ENCODE peak calls at places on chromosomes 3 and 15, in four cellular contexts. One of them, this sample, is unnamed.

GRCh38 chr3:48739617-48739954 is 22.6 kb upstream of the IP6K2 start:
- DNase-seq in IMR-90: no peak
- DNase-seq in neuronal stem cell: no peak
- DNase-seq in trophoblast cell: no peak
- DNase-seq in this sample: no peak

GRCh38 chr3:47443611-47443995 is 32.1 kb downstream of the SCAP start:
- DNase-seq in IMR-90: no peak
- DNase-seq in neuronal stem cell: no peak
- DNase-seq in trophoblast cell: no peak
- DNase-seq in this sample: no peak

GRCh38 chr3:187992609-187993008 is 161.3 kb upstream of the LPP start:
- DNase-seq in IMR-90: no peak
- DNase-seq in neuronal stem cell: no peak
- DNase-seq in trophoblast cell: no peak
- DNase-seq in this sample: no peak

GRCh38 chr3:58609990-58610389 is 32.8 kb upstream of the FAM107A start:
- DNase-seq in IMR-90: no peak
- DNase-seq in neuronal stem cell: no peak
- DNase-seq in trophoblast cell: no peak
- DNase-seq in this sample: no peak

GRCh38 chr3:4757056-4757948 is 221.9 kb upstream of the BHLHE40 start:
- DNase-seq in IMR-90: no peak
- DNase-seq in neuronal stem cell: no peak
- DNase-seq in trophoblast cell: no peak
- DNase-seq in this sample: no peak

GRCh38 chr15:85494035-85494793 is 113.8 kb downstream of the AKAP13 start:
- DNase-seq in IMR-90: peak
- DNase-seq in neuronal stem cell: no peak
- DNase-seq in trophoblast cell: peak
- DNase-seq in this sample: peak

GRCh38 chr3:179069762-179070390 is 1.7 kb downstream of the ZMAT3 start:
- DNase-seq in IMR-90: peak
- DNase-seq in neuronal stem cell: no peak
- DNase-seq in trophoblast cell: no peak
- DNase-seq in this sample: no peak

GRCh38 chr15:38076806-38077205 is 142.4 kb downstream of the TMCO5A start:
- DNase-seq in IMR-90: no peak
- DNase-seq in neuronal stem cell: no peak
- DNase-seq in trophoblast cell: no peak
- DNase-seq in this sample: peak

GRCh38 chr15:101059381-101060341 is 140.5 kb downstream of the LRRK1 start:
- DNase-seq in IMR-90: no peak
- DNase-seq in neuronal stem cell: no peak
- DNase-seq in trophoblast cell: no peak
- DNase-seq in this sample: peak

GRCh38 chr3:25090869-25091453 is 337.1 kb upstream of the RARB start:
- DNase-seq in IMR-90: no peak
- DNase-seq in neuronal stem cell: no peak
- DNase-seq in trophoblast cell: no peak
- DNase-seq in this sample: no peak

GRCh38 chr3:73298243-73299183 is 237.1 kb downstream of the EBLN2 start:
- DNase-seq in IMR-90: no peak
- DNase-seq in neuronal stem cell: no peak
- DNase-seq in trophoblast cell: no peak
- DNase-seq in this sample: no peak

GRCh38 chr3:73296258-73296635 is 234.8 kb downstream of the EBLN2 start:
- DNase-seq in IMR-90: no peak
- DNase-seq in neuronal stem cell: no peak
- DNase-seq in trophoblast cell: no peak
- DNase-seq in this sample: no peak

GRCh38 chr3:73292241-73292640 is 230.8 kb downstream of the EBLN2 start:
- DNase-seq in IMR-90: no peak
- DNase-seq in neuronal stem cell: no peak
- DNase-seq in trophoblast cell: no peak
- DNase-seq in this sample: no peak

GRCh38 chr3:73294532-73294931 is 233.1 kb downstream of the EBLN2 start:
- DNase-seq in IMR-90: no peak
- DNase-seq in neuronal stem cell: no peak
- DNase-seq in trophoblast cell: no peak
- DNase-seq in this sample: peak

GRCh38 chr3:73295511-73296257 is 234.2 kb downstream of the EBLN2 start:
- DNase-seq in IMR-90: no peak
- DNase-seq in neuronal stem cell: no peak
- DNase-seq in trophoblast cell: no peak
- DNase-seq in this sample: no peak
- H4K8ac ChIP-seq in IMR-90: no peak
- H4K8ac ChIP-seq in neuronal stem cell: no peak
- H4K8ac ChIP-seq in trophoblast cell: no peak
- H4K8ac ChIP-seq in this sample: no peak

GRCh38 chr3:134355416-134355815 is 18.8 kb downstream of the AMOTL2 start:
- DNase-seq in IMR-90: no peak
- DNase-seq in neuronal stem cell: no peak
- DNase-seq in trophoblast cell: no peak
- DNase-seq in this sample: no peak
- H4K8ac ChIP-seq in IMR-90: no peak
- H4K8ac ChIP-seq in neuronal stem cell: no peak
- H4K8ac ChIP-seq in trophoblast cell: peak
- H4K8ac ChIP-seq in this sample: no peak

GRCh38 chr3:124759666-124760401 is 29.6 kb downstream of the UMPS start:
- DNase-seq in IMR-90: peak
- DNase-seq in neuronal stem cell: no peak
- DNase-seq in trophoblast cell: no peak
- DNase-seq in this sample: no peak
- H4K8ac ChIP-seq in IMR-90: no peak
- H4K8ac ChIP-seq in neuronal stem cell: peak
- H4K8ac ChIP-seq in trophoblast cell: no peak
- H4K8ac ChIP-seq in this sample: no peak

GRCh38 chr15:29872716-29873115 is 50.4 kb upstream of the TJP1 start:
- DNase-seq in IMR-90: no peak
- DNase-seq in neuronal stem cell: no peak
- DNase-seq in trophoblast cell: no peak
- DNase-seq in this sample: no peak
- H4K8ac ChIP-seq in IMR-90: no peak
- H4K8ac ChIP-seq in neuronal stem cell: no peak
- H4K8ac ChIP-seq in trophoblast cell: no peak
- H4K8ac ChIP-seq in this sample: no peak

DNA sequence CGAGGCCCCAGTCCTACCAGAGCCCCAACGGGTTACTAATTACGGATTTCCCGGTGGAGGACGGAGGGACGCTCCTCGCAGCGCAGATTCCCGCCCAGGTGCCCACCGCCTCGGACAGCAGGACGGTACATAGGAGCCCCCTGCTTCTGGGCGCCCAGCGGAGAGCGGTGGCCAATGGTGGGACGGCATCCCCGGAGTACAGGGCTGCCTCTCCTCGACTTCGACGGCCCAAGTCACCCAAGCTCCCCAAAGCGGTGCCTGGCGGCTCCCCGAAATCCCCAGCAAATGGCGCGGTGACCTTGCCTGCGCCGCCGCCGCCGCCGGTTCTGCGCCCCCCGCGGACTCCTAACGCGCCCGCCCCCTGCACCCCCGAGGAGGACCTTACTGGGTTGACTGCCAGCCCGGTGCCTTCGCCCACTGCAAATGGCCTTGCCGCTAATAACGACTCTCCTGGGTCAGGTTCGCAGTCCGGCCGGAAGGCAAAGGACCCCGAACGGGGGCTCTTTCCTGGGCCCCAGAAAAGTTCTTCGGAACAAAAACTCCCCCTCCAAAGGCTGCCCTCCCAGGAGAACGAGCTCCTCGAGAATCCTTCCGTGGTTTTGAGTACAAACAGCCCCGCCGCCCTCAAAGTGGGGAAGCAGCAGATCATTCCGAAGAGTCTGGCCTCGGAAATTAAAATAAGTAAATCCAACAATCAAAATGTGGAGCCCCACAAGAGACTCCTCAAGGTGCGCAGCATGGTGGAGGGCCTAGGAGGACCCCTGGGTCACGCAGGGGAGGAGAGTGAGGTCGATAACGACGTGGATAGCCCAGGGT is 1.1 kb downstream of the ARHGEF26 start:
- DNase-seq in IMR-90: no peak
- DNase-seq in neuronal stem cell: peak
- DNase-seq in trophoblast cell: no peak
- DNase-seq in this sample: peak
- H4K8ac ChIP-seq in IMR-90: no peak
- H4K8ac ChIP-seq in neuronal stem cell: no peak
- H4K8ac ChIP-seq in trophoblast cell: peak
- H4K8ac ChIP-seq in this sample: no peak

DNA sequence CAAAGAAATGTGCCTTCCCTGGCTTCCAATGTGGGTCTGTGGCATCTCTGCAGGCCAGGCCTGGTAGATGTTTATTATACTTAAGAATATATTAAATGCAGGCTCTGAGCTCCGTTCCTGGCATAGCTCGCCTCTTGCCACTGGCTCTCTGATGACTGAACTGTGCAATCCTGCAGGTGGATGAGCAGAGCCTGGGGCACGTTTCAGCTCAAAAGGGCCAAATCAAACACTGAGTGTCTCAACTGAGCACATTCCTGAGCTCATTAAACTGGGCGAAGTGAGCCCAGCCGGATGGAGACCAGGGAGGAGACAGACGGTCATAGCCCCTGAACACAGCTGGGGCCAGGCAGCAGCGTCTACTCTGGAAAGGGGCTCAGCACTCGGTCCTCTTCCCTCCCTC is 77.6 kb upstream of the ANKRD34C start:
- DNase-seq in IMR-90: no peak
- DNase-seq in neuronal stem cell: no peak
- DNase-seq in trophoblast cell: peak
- DNase-seq in this sample: no peak
- H4K8ac ChIP-seq in IMR-90: no peak
- H4K8ac ChIP-seq in neuronal stem cell: no peak
- H4K8ac ChIP-seq in trophoblast cell: no peak
- H4K8ac ChIP-seq in this sample: no peak

DNA sequence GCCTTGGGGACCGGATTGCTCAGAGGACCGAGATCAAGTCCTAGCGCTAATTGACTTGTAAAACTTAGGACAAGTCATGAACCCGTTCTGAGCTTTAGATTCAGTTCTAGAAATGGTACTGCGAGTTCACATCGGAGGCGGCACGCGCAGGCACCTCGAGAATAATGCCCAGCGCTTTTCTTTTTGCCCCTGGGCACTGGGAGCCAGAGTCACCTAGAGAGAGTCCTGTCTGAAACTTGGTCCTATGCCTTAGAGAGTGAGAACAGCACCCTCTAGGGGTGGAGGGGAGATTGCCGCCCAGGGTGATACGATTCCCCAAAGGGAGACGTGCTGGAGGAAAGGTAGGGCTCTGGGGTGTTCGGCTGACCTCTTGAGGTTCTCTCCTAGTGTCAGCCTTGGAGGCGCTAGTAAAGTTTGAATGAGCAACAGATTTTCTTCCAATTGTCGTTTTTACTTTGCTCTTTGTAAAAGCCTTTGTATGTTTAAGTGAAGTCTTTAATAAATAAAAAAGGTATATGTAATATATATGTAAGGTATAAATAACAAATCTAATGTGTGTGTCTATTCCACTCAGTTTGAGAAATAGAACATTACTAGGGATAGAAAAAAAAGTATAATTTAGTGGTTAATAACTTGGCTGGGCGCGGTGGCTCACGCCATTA is 826 bp downstream of the EEF1AKMT4 start:
- DNase-seq in IMR-90: peak
- DNase-seq in neuronal stem cell: peak
- DNase-seq in trophoblast cell: peak
- DNase-seq in this sample: peak
- H4K8ac ChIP-seq in IMR-90: no peak
- H4K8ac ChIP-seq in neuronal stem cell: no peak
- H4K8ac ChIP-seq in trophoblast cell: peak
- H4K8ac ChIP-seq in this sample: no peak

GRCh38 chr3:195209836-195210551 is 61.0 kb downstream of the XXYLT1 start:
- DNase-seq in IMR-90: peak
- DNase-seq in neuronal stem cell: no peak
- DNase-seq in trophoblast cell: no peak
- DNase-seq in this sample: no peak
- H4K8ac ChIP-seq in IMR-90: peak
- H4K8ac ChIP-seq in neuronal stem cell: no peak
- H4K8ac ChIP-seq in trophoblast cell: no peak
- H4K8ac ChIP-seq in this sample: no peak

DNA sequence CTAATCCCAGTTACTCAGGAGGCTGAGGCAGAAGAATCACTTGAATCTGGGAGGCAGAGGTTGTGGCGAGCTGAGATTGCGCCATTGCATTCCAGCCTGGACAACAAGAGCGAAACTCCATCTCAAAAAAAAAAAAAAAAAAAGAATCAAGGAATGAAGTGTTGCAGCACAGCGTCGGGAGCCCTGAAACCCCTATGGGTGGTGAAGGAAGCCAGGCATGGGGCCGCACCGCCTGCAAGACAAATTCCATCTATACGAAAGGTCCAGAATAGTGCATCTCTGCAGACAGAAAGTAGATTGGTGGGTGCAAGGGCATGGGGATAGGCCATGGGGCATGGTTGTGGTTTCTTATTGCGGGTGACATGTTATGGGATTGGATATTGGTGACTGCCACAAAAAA is 98.6 kb upstream of the PRR20G start:
- DNase-seq in IMR-90: no peak
- DNase-seq in neuronal stem cell: no peak
- DNase-seq in trophoblast cell: no peak
- DNase-seq in this sample: no peak
- H4K8ac ChIP-seq in IMR-90: no peak
- H4K8ac ChIP-seq in neuronal stem cell: no peak
- H4K8ac ChIP-seq in trophoblast cell: no peak
- H4K8ac ChIP-seq in this sample: no peak

GRCh38 chr15:90889313-90889730 is 5.0 kb downstream of the FES start:
- DNase-seq in IMR-90: no peak
- DNase-seq in neuronal stem cell: no peak
- DNase-seq in trophoblast cell: peak
- DNase-seq in this sample: no peak

GRCh38 chr15:90884719-90885431 is 571 bp downstream of the FES start:
- DNase-seq in IMR-90: no peak
- DNase-seq in neuronal stem cell: no peak
- DNase-seq in trophoblast cell: no peak
- DNase-seq in this sample: no peak

GRCh38 chr15:90886291-90886614 is 1.9 kb downstream of the FES start:
- DNase-seq in IMR-90: no peak
- DNase-seq in neuronal stem cell: no peak
- DNase-seq in trophoblast cell: no peak
- DNase-seq in this sample: no peak

GRCh38 chr15:90885432-90886290 is 1.4 kb downstream of the FES start:
- DNase-seq in IMR-90: peak
- DNase-seq in neuronal stem cell: peak
- DNase-seq in trophoblast cell: peak
- DNase-seq in this sample: peak

GRCh38 chr15:90887037-90887481 is 2.8 kb downstream of the FES start:
- DNase-seq in IMR-90: no peak
- DNase-seq in neuronal stem cell: no peak
- DNase-seq in trophoblast cell: peak
- DNase-seq in this sample: no peak
- H4K8ac ChIP-seq in IMR-90: no peak
- H4K8ac ChIP-seq in neuronal stem cell: no peak
- H4K8ac ChIP-seq in trophoblast cell: no peak
- H4K8ac ChIP-seq in this sample: no peak

This sample was measured in mesendoderm.